ENCODE peak calls at places on chromosomes 7 and 10, in four cellular contexts. T is brain microvascular endothelial cell, P is choroid plexus epithelial cell, I is cardiac fibroblast. M is an unnamed sample.

GRCh38 chr10:114541081-114541833 is 116.8 kb downstream of the ABLIM1 start:
- DNase-seq in T (peak; percentile 84), P (peak; percentile 59), I (peak; percentile 91), M (no peak)

GRCh38 chr10:34286136-34286739 is 528.9 kb downstream of the PARD3 start:
- DNase-seq in T (no peak), P (peak; percentile 44), I (peak; percentile 22), M (no peak)

GRCh38 chr7:151168022-151168786 is 710 bp upstream of the GBX1 start:
- DNase-seq in T (no peak), P (no peak), I (no peak), M (no peak)

GRCh38 chr7:99201027-99201426 is 6.9 kb downstream of the KPNA7 start:
- DNase-seq in T (peak; percentile 83), P (peak; percentile 67), I (peak; percentile 39), M (peak; percentile 33)

GRCh38 chr10:60430017-60430416 is 40.3 kb upstream of the ANK3 start:
- DNase-seq in T (peak; percentile 82), P (peak; percentile 58), I (peak; percentile 80), M (peak; percentile 66)

GRCh38 chr10:50992356-50992866 is 81.9 kb upstream of the PRKG1 start:
- DNase-seq in T (no peak), P (peak; percentile 44), I (peak; percentile 48), M (no peak)

GRCh38 chr7:30475580-30475979 is 3.0 kb downstream of the NOD1 start:
- DNase-seq in T (no peak), P (no peak), I (no peak), M (no peak)

GRCh38 chr10:112221545-112221944 is 38.0 kb upstream of the GPAM start:
- DNase-seq in T (no peak), P (peak; percentile 55), I (no peak), M (no peak)

GRCh38 chr10:76086571-76087260 is 655.3 kb downstream of the LRMDA start:
- DNase-seq in T (peak; percentile 65), P (peak; percentile 85), I (peak; percentile 85), M (peak; percentile 93)

GRCh38 chr10:123245264-123245663 is 91.1 kb downstream of the BUB3 start:
- DNase-seq in T (no peak), P (no peak), I (no peak), M (no peak)

GRCh38 chr10:43202657-43203490 is 64.0 kb downstream of the RASGEF1A start:
- DNase-seq in T (no peak), P (no peak), I (no peak), M (no peak)

GRCh38 chr10:43203491-43204393 is 63.1 kb downstream of the RASGEF1A start:
- DNase-seq in T (no peak), P (no peak), I (peak; percentile 14), M (no peak)

GRCh38 chr10:43200538-43201390 is 62.5 kb downstream of the CSGALNACT2 start:
- DNase-seq in T (no peak), P (no peak), I (no peak), M (no peak)

GRCh38 chr10:43201545-43202131 is 63.4 kb downstream of the CSGALNACT2 start:
- DNase-seq in T (no peak), P (no peak), I (no peak), M (no peak)

DNA sequence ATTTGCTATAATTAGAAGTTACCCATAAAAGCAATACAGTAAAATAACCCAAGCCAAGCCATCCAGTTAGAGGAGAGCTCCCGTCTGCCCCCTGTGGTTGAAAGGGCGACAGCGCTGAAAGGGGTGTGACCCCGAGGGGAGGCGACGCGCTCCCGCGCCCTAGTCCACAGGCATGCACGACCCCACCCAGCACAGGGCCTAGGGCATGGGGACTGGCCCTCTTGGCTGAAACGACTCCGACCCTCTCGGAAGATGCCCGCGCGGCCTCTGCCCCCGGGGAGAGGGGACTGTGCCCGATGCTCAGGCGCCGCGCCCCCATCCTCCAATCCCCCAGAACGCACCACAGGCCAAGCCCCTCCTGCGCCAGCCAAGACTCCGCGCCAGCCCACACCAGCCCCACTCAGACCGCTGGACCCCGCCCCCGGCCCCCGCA is 64.0 kb downstream of the CSGALNACT2 start:
- DNase-seq in T (no peak), P (peak; percentile 17), I (no peak), M (no peak)
- H3K4me3 ChIP-seq in T (peak overlapping the region; percentile 44), P (peak overlapping the region; percentile 45), I (peak overlapping the region; percentile 46), M (peak overlapping the region; percentile 55)

GRCh38 chr10:103853428-103854264 is 1.7 kb downstream of the SH3PXD2A start:
- DNase-seq in T (no peak), P (no peak), I (no peak), M (no peak)

GRCh38 chr10:103854687-103855423 is 521 bp downstream of the SH3PXD2A start:
- DNase-seq in T (no peak), P (no peak), I (no peak), M (peak; percentile 58)

GRCh38 chr10:103852856-103853255 is 2.5 kb downstream of the SH3PXD2A start:
- DNase-seq in T (no peak), P (no peak), I (peak; percentile 55), M (peak; percentile 60)

GRCh38 chr10:103855424-103855823 is at the start of gene SH3PXD2A:
- DNase-seq in T (no peak), P (no peak), I (peak; percentile 33), M (no peak)

GRCh38 chr10:103854265-103854686 is 1.1 kb downstream of the SH3PXD2A start:
- DNase-seq in T (no peak), P (no peak), I (no peak), M (no peak)
- H3K4me3 ChIP-seq in T (peak overlapping the region; percentile 73), P (peak overlapping the region; percentile 54), I (peak overlapping the region; percentile 74), M (peak overlapping the region; percentile 80)

GRCh38 chr7:19674266-19674960 is 34.4 kb downstream of the POLR1F start:
- DNase-seq in T (peak; percentile 32), P (peak; percentile 72), I (peak; percentile 5), M (peak; percentile 54)
- H3K4me3 ChIP-seq in T (no peak overlapping the region), P (no peak overlapping the region), I (no peak overlapping the region), M (no peak overlapping the region)

DNA sequence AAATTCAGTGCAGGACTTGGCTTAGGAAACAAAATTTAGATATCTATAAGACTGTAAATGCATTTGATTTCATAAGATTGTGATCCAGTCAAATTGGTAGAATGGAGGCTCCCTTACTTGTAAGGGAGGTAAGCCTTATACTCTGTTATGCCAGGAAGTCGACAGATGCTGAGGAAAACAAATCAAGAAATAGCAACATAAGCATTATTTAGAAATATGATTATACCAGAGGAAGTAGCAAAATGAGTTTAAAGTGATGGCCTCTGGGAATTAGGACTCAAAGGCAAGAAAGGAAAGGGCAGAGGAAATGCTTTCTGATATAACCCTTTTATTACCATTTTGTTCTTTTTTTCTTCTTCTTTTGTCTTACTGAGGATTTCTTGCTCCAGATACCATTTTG is 40.5 kb upstream of the MTPAP start:
- DNase-seq in T (no peak), P (no peak), I (no peak), M (no peak)
- H3K4me3 ChIP-seq in T (no peak overlapping the region), P (no peak overlapping the region), I (no peak overlapping the region), M (no peak overlapping the region)

DNA sequence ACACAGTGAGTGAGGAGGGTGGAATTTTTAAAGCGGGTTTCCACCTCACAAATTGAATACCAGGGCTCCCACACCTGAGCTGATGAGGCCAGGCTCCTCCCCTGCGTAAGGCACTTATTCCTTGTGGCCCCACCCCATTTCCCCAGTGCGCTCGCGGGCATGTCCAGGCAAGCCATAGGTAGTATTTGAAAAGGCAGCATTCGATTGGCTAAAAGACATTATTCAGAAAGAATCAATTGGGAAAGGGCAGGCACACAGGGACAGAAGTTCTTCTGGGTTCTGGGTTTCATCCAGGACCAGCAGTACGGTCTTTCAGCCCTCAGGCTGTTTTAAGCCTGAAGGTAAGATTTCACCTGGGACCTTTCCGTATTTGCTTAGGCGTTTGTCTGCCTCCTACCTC is 222.3 kb downstream of the BBS9 start:
- DNase-seq in T (no peak), P (no peak), I (no peak), M (no peak)
- H3K4me3 ChIP-seq in T (no peak overlapping the region), P (no peak overlapping the region), I (no peak overlapping the region), M (no peak overlapping the region)

GRCh38 chr10:7408494-7409044 is 2.3 kb downstream of the SFMBT2 start:
- DNase-seq in T (no peak), P (no peak), I (peak; percentile 64), M (no peak)

GRCh38 chr10:7409045-7409731 is 1.6 kb downstream of the SFMBT2 start:
- DNase-seq in T (no peak), P (no peak), I (peak; percentile 39), M (no peak)

GRCh38 chr10:7410800-7411670 is at the start of gene SFMBT2:
- DNase-seq in T (peak; percentile 9), P (peak; percentile 55), I (peak; percentile 84), M (no peak)

GRCh38 chr10:7410306-7410799 is 481 bp downstream of the SFMBT2 start:
- DNase-seq in T (no peak), P (no peak), I (no peak), M (no peak)

DNA sequence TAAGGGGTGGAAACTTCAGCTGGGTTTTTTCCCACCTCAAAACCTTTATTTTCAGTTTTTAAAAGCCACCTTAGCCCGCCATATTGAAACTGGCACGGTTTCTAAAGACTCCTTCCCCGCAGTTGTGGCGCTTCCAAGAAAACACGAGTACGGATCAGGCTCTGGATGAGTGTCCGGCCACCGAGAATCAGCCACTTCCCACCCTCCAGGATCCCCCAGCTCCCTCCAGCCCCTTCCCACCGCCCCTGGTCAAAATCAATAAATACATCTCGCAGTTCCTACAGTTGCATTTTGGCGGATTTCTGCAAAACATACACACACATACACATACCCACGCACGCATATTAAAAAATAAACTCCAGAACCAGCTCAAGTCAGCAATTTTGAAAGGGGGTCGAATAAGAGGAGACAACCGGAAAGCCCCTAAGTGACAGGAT is 1.1 kb downstream of the SFMBT2 start:
- DNase-seq in T (no peak), P (no peak), I (peak; percentile 25), M (no peak)
- H3K4me3 ChIP-seq in T (peak overlapping the region; percentile 56), P (peak overlapping the region; percentile 52), I (peak overlapping the region; percentile 52), M (peak overlapping the region; percentile 71)

DNA sequence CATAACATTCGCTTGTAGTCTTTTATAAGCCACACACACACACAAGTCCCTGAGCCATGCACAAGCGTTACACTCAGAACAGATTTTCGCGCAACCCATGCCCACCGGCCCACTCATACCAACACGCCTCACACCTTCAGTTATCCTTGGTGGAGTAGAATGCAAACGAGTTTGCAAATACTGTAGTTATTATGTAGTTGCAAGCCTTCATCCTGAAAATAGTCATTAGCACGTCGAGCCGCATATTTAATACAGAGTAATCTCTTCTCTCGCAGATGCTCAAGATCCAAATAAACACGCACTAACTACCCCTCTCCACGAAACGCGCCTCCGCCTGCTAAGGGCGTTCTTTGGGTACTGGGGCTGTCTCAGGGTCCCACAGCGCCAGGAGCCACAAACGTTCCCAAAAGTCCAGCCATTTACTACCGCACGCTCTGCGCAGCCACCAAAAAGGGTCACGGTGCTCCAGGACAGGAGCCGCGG is 1.8 kb downstream of the NKX2-3 start:
- DNase-seq in T (no peak), P (no peak), I (no peak), M (no peak)
- H3K4me3 ChIP-seq in T (no peak overlapping the region), P (no peak overlapping the region), I (no peak overlapping the region), M (no peak overlapping the region)

DNA sequence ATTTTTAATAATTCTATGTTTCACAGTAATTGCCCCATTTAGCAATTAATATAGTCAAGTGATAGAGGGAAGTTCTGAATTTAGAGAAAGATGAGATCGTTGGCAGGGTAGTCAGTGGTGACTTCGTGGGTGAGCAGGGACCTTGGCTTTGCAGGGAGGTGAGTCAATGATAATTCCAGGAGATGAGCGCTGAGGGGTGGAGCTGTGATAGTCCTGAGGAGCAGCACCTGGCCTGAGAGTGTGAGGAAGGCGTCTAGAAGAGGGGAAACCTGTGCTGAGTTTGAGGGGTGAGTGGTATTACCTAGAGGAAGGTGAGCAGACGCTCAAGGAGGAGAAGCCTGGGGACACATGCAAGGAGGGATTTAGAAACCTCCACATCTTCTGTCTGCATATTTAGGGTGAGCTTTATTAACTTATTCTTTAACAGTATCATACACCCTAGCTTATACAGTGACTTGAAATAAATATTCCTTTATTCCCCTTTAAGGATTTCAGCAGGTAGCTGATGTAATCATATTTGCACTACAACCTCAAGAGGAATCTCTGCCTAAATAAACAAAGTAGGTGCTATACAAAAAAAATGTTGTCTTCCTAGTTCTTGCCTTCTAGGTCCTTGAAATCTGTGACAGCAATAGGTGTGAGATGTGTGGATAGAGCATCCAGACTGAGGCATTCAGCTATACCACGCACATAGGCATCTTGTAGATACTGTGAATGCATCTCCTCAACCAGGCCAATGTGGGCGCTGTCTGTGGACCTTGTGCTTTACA is 2.1 kb upstream of the TRIL start:
- DNase-seq in T (no peak), P (no peak), I (no peak), M (no peak)
- H3K4me3 ChIP-seq in T (no peak overlapping the region), P (no peak overlapping the region), I (no peak overlapping the region), M (no peak overlapping the region)

M was measured in skeletal muscle cell.